ENCODE peak calls at places on chromosomes 13 and 19, in six cellular contexts. Y is A673, O is breast epithelium, K is endodermal cell, V is psoas muscle, Z is GM12878. A is an unnamed sample. For H3K27me3, the result is how much of the 10 kb centered on the place peaks cover.

GRCh38 chr19:4512070-4512469 is 6.2 kb downstream of the PLIN4 start:
- DNase-seq in K (no peak), Z (no peak), V (no peak), Y (no peak), O (no peak), A (no peak)

GRCh38 chr19:36916991-36917390 is 859 bp downstream of the ZNF568 start:
- DNase-seq in O (no peak), Z (no peak), K (peak), Y (peak), V (no peak), A (no peak)

GRCh38 chr13:97237388-97237787 is 15.3 kb downstream of the MBNL2 start:
- DNase-seq in K (no peak), V (no peak), Z (no peak), O (no peak), Y (no peak), A (no peak)

GRCh38 chr13:113495494-113496251 is 5.2 kb upstream of the DCUN1D2 start:
- DNase-seq in K (peak), O (no peak), Y (no peak), V (no peak), Z (no peak), A (no peak)

GRCh38 chr13:98141938-98142426 is 912 bp upstream of the FARP1 start:
- DNase-seq in Z (no peak), V (peak), K (peak), Y (no peak), O (no peak), A (peak)

GRCh38 chr19:48568345-48568886 is 16.4 kb downstream of the SULT2B1 start:
- DNase-seq in Y (peak), K (peak), O (peak), Z (no peak), V (peak), A (peak)

GRCh38 chr13:101845501-101846012 is 393.1 kb downstream of the ITGBL1 start:
- DNase-seq in V (no peak), Y (peak), Z (no peak), K (peak), O (no peak), A (no peak)

GRCh38 chr19:19474950-19475781 is 40.2 kb downstream of the TSSK6 start:
- DNase-seq in V (no peak), K (peak), Y (no peak), O (no peak), Z (no peak), A (no peak)

GRCh38 chr19:29851769-29852521 is 40.2 kb downstream of the CCNE1 start:
- DNase-seq in V (no peak), Y (no peak), O (no peak), K (peak), Z (peak), A (no peak)

GRCh38 chr19:9671654-9672053 is 3.2 kb downstream of the ZNF562 start:
- DNase-seq in O (no peak), Z (peak), V (no peak), Y (no peak), K (no peak), A (no peak)

GRCh38 chr19:37218592-37218935 is 550 bp downstream of the ZNF383 start:
- DNase-seq in O (no peak), Y (no peak), K (no peak), V (no peak), Z (peak), A (no peak)

GRCh38 chr19:17103177-17103576 is 27.6 kb downstream of the MYO9B start:
- DNase-seq in Y (peak), V (no peak), K (peak), O (no peak), Z (no peak), A (no peak)

GRCh38 chr13:37026778-37027177 is 26.2 kb downstream of the EXOSC8 start:
- DNase-seq in V (no peak), Y (no peak), O (no peak), K (no peak), Z (no peak), A (no peak)

GRCh38 chr19:33393286-33394005 is 19.9 kb downstream of the CEBPG start:
- DNase-seq in K (peak), O (peak), Y (no peak), Z (no peak), V (no peak), A (no peak)

GRCh38 chr19:246551-246950 is 44.7 kb downstream of the PLPP2 start:
- DNase-seq in V (no peak), Y (no peak), O (no peak), K (peak), Z (no peak), A (peak)

GRCh38 chr13:77815330-77815729 is 103.3 kb downstream of the EDNRB start:
- DNase-seq in V (no peak), K (no peak), Z (no peak), Y (no peak), O (no peak), A (no peak)

GRCh38 chr13:29567411-29567810 is 28.1 kb downstream of the SLC7A1 start:
- DNase-seq in Z (no peak), Y (no peak), K (peak), V (no peak), O (no peak), A (no peak)

GRCh38 chr13:31786011-31786410 is 46.7 kb downstream of the RXFP2 start:
- DNase-seq in Z (no peak), O (no peak), Y (no peak), K (no peak), V (no peak), A (no peak)

GRCh38 chr19:8517551-8518442 is 3.8 kb upstream of the ZNF414 start:
- DNase-seq in O (no peak), Y (no peak), K (no peak), Z (no peak), V (no peak), A (no peak)

GRCh38 chr19:2385053-2385721 is 25.1 kb downstream of the TMPRSS9 start:
- DNase-seq in Z (no peak), Y (peak), K (peak), V (peak), O (peak), A (no peak)

GRCh38 chr19:16473875-16474397 is 2.2 kb upstream of the EPS15L1 start:
- DNase-seq in V (no peak), K (no peak), Y (peak), O (no peak), Z (no peak), A (no peak)

GRCh38 chr13:46675016-46675415 is 121.9 kb downstream of the ESD start:
- DNase-seq in Y (no peak), K (no peak), O (no peak), Z (no peak), V (no peak), A (no peak)

GRCh38 chr13:66296875-66297274 is 933.3 kb downstream of the PCDH9 start:
- DNase-seq in O (no peak), V (no peak), Z (no peak), K (no peak), Y (no peak), A (no peak)

GRCh38 chr19:36421749-36422481 is 3.5 kb upstream of the ZFP82 start:
- DNase-seq in K (no peak), Y (no peak), O (no peak), Z (no peak), V (no peak), A (no peak)

GRCh38 chr13:20714161-20714560 is 10.7 kb downstream of the IL17D start:
- DNase-seq in Z (no peak), O (no peak), V (no peak), K (no peak), Y (no peak), A (no peak)

GRCh38 chr19:3443840-3444694 is 36.3 kb downstream of the SMIM24 start:
- DNase-seq in K (peak), O (no peak), Y (no peak), V (no peak), Z (no peak), A (peak)

GRCh38 chr13:27245610-27246009 is 5.7 kb upstream of the RPL21 start:
- DNase-seq in Z (no peak), V (no peak), K (no peak), O (no peak), Y (no peak), A (no peak)

GRCh38 chr13:77124423-77124822 is 97.5 kb upstream of the FBXL3 start:
- DNase-seq in Z (no peak), Y (no peak), K (no peak), V (no peak), O (no peak), A (no peak)

GRCh38 chr13:98480915-98481510 is 95.9 kb downstream of the STK24 start:
- DNase-seq in V (no peak), O (no peak), K (no peak), Y (no peak), Z (no peak), A (no peak)

GRCh38 chr13:108816381-108816780 is 187.0 kb downstream of the MYO16 start:
- DNase-seq in Y (no peak), V (no peak), K (no peak), O (no peak), Z (no peak), A (no peak)

GRCh38 chr13:25069236-25069635 is 26.7 kb upstream of the PABPC3 start:
- DNase-seq in V (no peak), Y (no peak), O (no peak), K (no peak), Z (no peak), A (no peak)

GRCh38 chr13:25065974-25066770 is 29.8 kb upstream of the PABPC3 start:
- DNase-seq in V (no peak), O (no peak), K (no peak), Y (no peak), Z (no peak), A (no peak)

GRCh38 chr13:25067054-25067453 is 28.9 kb upstream of the PABPC3 start:
- DNase-seq in O (no peak), Y (no peak), Z (no peak), V (no peak), K (no peak), A (no peak)

GRCh38 chr13:25069911-25070310 is 26.0 kb upstream of the PABPC3 start:
- DNase-seq in K (no peak), O (no peak), Z (no peak), Y (peak), V (no peak), A (no peak)

DNA sequence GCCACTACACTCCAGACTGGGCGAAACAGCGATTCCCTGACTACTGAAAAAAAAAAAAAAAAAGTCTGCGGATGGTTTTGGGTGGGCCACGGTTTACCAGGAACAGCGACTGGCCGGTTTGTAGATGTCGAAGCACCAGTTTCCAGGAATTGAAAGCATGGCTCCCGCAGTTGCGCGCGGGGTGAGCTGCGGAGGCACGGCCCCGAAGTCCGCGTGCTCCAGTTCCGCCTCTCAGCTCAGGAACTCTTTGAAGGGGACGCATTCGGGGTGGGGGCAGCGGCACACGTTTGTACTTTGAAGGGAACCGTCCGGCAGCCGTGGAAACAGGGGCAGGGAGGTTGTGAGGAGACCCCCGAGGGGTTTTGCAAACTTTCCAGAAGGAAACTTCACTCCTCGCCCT is 27.1 kb upstream of the PABPC3 start:
- DNase-seq in O (no peak), V (no peak), Y (no peak), Z (no peak), K (no peak), A (no peak)
- H3K4me3 ChIP-seq in O (no peak), V (no peak), Y (no peak), Z (no peak), K (no peak), A (no peak)

GRCh38 chr13:34863360-34864135 is 78.5 kb upstream of the NBEA start:
- DNase-seq in Z (no peak), V (no peak), K (no peak), Y (peak), O (no peak), A (no peak)
- H3K27ac ChIP-seq in Z (no peak), V (peak), K (no peak), Y (no peak), O (no peak), A (no peak)

GRCh38 chr13:99935772-99936171 is 35.8 kb downstream of the ZIC5 start:
- DNase-seq in Y (no peak), K (peak), Z (no peak), O (no peak), V (no peak), A (no peak)
- H3K27me3 ChIP-seq in Y (under half), K (under half), Z (under half), O (under half), V (under half), A (under half)

GRCh38 chr19:46489445-46490272 is 6.0 kb downstream of the PNMA8B start:
- DNase-seq in K (peak), O (no peak), Y (no peak), V (peak), Z (no peak), A (no peak)
- H3K4me3 ChIP-seq in K (no peak), O (peak), Y (no peak), V (peak), Z (no peak), A (peak)

GRCh38 chr19:55544014-55544413 is 1.3 kb downstream of the SBK3 start:
- DNase-seq in K (no peak), Z (no peak), V (no peak), O (no peak), Y (no peak), A (no peak)

GRCh38 chr19:55542292-55542855 is 3.0 kb downstream of the SBK3 start:
- DNase-seq in V (no peak), K (no peak), Y (no peak), Z (no peak), O (no peak), A (no peak)

GRCh38 chr19:55545443-55545842 is at the start of gene SBK3:
- DNase-seq in K (no peak), Y (no peak), V (no peak), O (no peak), Z (no peak), A (no peak)

GRCh38 chr19:55544776-55545439 is 435 bp downstream of the SBK3 start:
- DNase-seq in O (no peak), Y (no peak), Z (no peak), K (no peak), V (no peak), A (no peak)

DNA sequence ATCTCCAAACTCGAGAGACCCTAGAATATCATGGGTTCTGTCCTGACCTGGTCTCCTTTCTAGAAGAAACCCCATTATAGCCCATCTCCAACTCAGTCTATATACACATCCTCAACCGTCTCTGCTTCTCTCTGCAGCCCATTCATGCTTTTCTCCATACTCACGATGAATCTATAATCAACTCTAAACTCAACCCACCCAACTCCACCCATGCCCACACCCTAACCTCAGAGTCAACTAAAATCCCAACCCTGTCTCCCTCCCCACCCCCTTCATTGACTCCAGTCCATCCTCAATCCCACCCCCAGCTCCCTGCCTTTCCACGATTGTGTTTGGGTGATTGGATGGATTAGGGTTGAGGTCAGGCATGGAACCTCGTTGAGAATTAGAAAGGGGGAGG is 1.8 kb downstream of the SBK3 start:
- DNase-seq in Z (no peak), Y (no peak), O (no peak), V (no peak), K (no peak), A (no peak)
- H3K27ac ChIP-seq in Z (no peak), Y (no peak), O (no peak), V (no peak), K (no peak), A (no peak)

A was measured in dorsolateral prefrontal cortex.